ENCODE peak calls at places on chromosomes 2 and 18, in four cellular contexts. One of them, this sample, is unnamed.

GRCh38 chr18:47594621-47595086 is 335.8 kb downstream of the SMAD2 start:
- DNase-seq in H1: no peak
- DNase-seq in K562: no peak
- DNase-seq in GM12892: no peak
- DNase-seq in this sample: no peak

GRCh38 chr2:33292981-33293586 is 183.4 kb upstream of the RASGRP3 start:
- DNase-seq in H1: no peak
- DNase-seq in GM12892: no peak
- DNase-seq in K562: no peak
- DNase-seq in this sample: no peak

GRCh38 chr2:217784996-217785543 is 217.7 kb downstream of the TNS1 start:
- DNase-seq in K562: no peak
- DNase-seq in H1: no peak
- DNase-seq in GM12892: no peak
- DNase-seq in this sample: no peak

GRCh38 chr2:215522237-215522636 is 86.4 kb upstream of the FN1 start:
- DNase-seq in K562: no peak
- DNase-seq in H1: no peak
- DNase-seq in GM12892: no peak
- DNase-seq in this sample: no peak

GRCh38 chr2:53949457-53949856 is 21.3 kb downstream of the PSME4 start:
- DNase-seq in H1: no peak
- DNase-seq in GM12892: no peak
- DNase-seq in K562: no peak
- DNase-seq in this sample: no peak

GRCh38 chr2:203706403-203706802 is at the start of gene CD28:
- DNase-seq in GM12892: peak; percentile 57
- DNase-seq in K562: no peak
- DNase-seq in H1: no peak
- DNase-seq in this sample: peak; percentile 48

GRCh38 chr18:79903071-79903635 is 48.3 kb downstream of the SLC66A2 start:
- DNase-seq in H1: peak; percentile 36
- DNase-seq in K562: no peak
- DNase-seq in GM12892: no peak
- DNase-seq in this sample: peak; percentile 12

GRCh38 chr2:9004338-9005204 is 1.1 kb upstream of the MBOAT2 start:
- DNase-seq in GM12892: no peak
- DNase-seq in K562: peak; percentile 39
- DNase-seq in H1: no peak
- DNase-seq in this sample: no peak

GRCh38 chr18:47919916-47920315 is 10.5 kb downstream of the SMAD2 start:
- DNase-seq in H1: no peak
- DNase-seq in GM12892: no peak
- DNase-seq in K562: no peak
- DNase-seq in this sample: no peak

GRCh38 chr2:54634012-54634411 is 89.5 kb upstream of the EML6 start:
- DNase-seq in GM12892: no peak
- DNase-seq in K562: no peak
- DNase-seq in H1: no peak
- DNase-seq in this sample: no peak

GRCh38 chr2:224598669-224599068 is 13.5 kb upstream of the CUL3 start:
- DNase-seq in K562: no peak
- DNase-seq in H1: no peak
- DNase-seq in GM12892: no peak
- DNase-seq in this sample: no peak

GRCh38 chr2:65388051-65388531 is 44.3 kb downstream of the SPRED2 start:
- DNase-seq in H1: no peak
- DNase-seq in K562: no peak
- DNase-seq in GM12892: no peak
- DNase-seq in this sample: peak; percentile 40

GRCh38 chr2:201254331-201254730 is 6.0 kb upstream of the CASP8 start:
- DNase-seq in GM12892: no peak
- DNase-seq in K562: no peak
- DNase-seq in H1: peak; percentile 51
- DNase-seq in this sample: no peak

GRCh38 chr2:154700142-154700541 is 1.6 kb downstream of the KCNJ3 start:
- DNase-seq in H1: no peak
- DNase-seq in K562: no peak
- DNase-seq in GM12892: no peak
- DNase-seq in this sample: no peak

GRCh38 chr2:36394804-36395203 is 39.2 kb downstream of the CRIM1 start:
- DNase-seq in H1: no peak
- DNase-seq in GM12892: no peak
- DNase-seq in K562: no peak
- DNase-seq in this sample: no peak

GRCh38 chr2:144099746-144100438 is 420.0 kb downstream of the ZEB2 start:
- DNase-seq in GM12892: no peak
- DNase-seq in H1: no peak
- DNase-seq in K562: no peak
- DNase-seq in this sample: no peak

GRCh38 chr2:234593636-234594035 is 96.8 kb upstream of the ARL4C start:
- DNase-seq in H1: no peak
- DNase-seq in GM12892: no peak
- DNase-seq in K562: no peak
- DNase-seq in this sample: no peak

GRCh38 chr2:29059612-29060011 is 14.7 kb downstream of the PCARE start:
- DNase-seq in K562: no peak
- DNase-seq in GM12892: no peak
- DNase-seq in H1: no peak
- DNase-seq in this sample: no peak

GRCh38 chr2:161165811-161166210 is 5.6 kb downstream of the TANK start:
- DNase-seq in K562: no peak
- DNase-seq in GM12892: no peak
- DNase-seq in H1: no peak
- DNase-seq in this sample: no peak

GRCh38 chr2:233059797-233060499 is at the start of gene INPP5D:
- DNase-seq in GM12892: peak; percentile 77
- DNase-seq in K562: no peak
- DNase-seq in H1: no peak
- DNase-seq in this sample: peak; percentile 75

GRCh38 chr2:185689906-185690539 is 48.6 kb upstream of the FSIP2 start:
- DNase-seq in GM12892: no peak
- DNase-seq in H1: no peak
- DNase-seq in K562: no peak
- DNase-seq in this sample: no peak

GRCh38 chr2:85907671-85908157 is 18.9 kb upstream of the ST3GAL5 start:
- DNase-seq in K562: peak; percentile 30
- DNase-seq in GM12892: no peak
- DNase-seq in H1: no peak
- DNase-seq in this sample: no peak

GRCh38 chr2:207236156-207236935 is 70.6 kb upstream of the KLF7 start:
- DNase-seq in GM12892: no peak
- DNase-seq in H1: no peak
- DNase-seq in K562: no peak
- DNase-seq in this sample: no peak

GRCh38 chr18:8516391-8517250 is 92.6 kb upstream of the RAB12 start:
- DNase-seq in GM12892: no peak
- DNase-seq in H1: peak; percentile 33
- DNase-seq in K562: no peak
- DNase-seq in this sample: no peak

GRCh38 chr18:39414009-39414700 is 1848.6 kb upstream of the CELF4 start:
- DNase-seq in GM12892: no peak
- DNase-seq in H1: no peak
- DNase-seq in K562: no peak
- DNase-seq in this sample: no peak

GRCh38 chr2:215280326-215280725 is 31.5 kb upstream of the ATIC start:
- DNase-seq in GM12892: no peak
- DNase-seq in K562: no peak
- DNase-seq in H1: no peak
- DNase-seq in this sample: no peak

GRCh38 chr2:240390091-240391073 is 45.1 kb upstream of the GPC1 start:
- DNase-seq in K562: no peak
- DNase-seq in H1: no peak
- DNase-seq in GM12892: no peak
- DNase-seq in this sample: no peak

GRCh38 chr2:29489568-29489967 is 374.4 kb downstream of the CLIP4 start:
- DNase-seq in K562: no peak
- DNase-seq in H1: no peak
- DNase-seq in GM12892: no peak
- DNase-seq in this sample: no peak

GRCh38 chr2:171447675-171448074 is 13.6 kb downstream of the DCAF17 start:
- DNase-seq in GM12892: no peak
- DNase-seq in H1: no peak
- DNase-seq in K562: no peak
- DNase-seq in this sample: no peak

GRCh38 chr2:100882645-100883613 is 63.0 kb downstream of the NPAS2 start:
- DNase-seq in H1: no peak
- DNase-seq in GM12892: no peak
- DNase-seq in K562: no peak
- DNase-seq in this sample: no peak

GRCh38 chr2:236498369-236498768 is 71.3 kb upstream of the ACKR3 start:
- DNase-seq in H1: no peak
- DNase-seq in GM12892: no peak
- DNase-seq in K562: no peak
- DNase-seq in this sample: no peak

GRCh38 chr18:33495278-33495677 is 54.8 kb upstream of the CCDC178 start:
- DNase-seq in H1: no peak
- DNase-seq in GM12892: no peak
- DNase-seq in K562: peak; percentile 27
- DNase-seq in this sample: no peak

GRCh38 chr2:80591233-80591632 is 286.7 kb upstream of the LRRTM1 start:
- DNase-seq in H1: no peak
- DNase-seq in GM12892: no peak
- DNase-seq in K562: no peak
- DNase-seq in this sample: no peak

GRCh38 chr2:223069465-223069864 is 17.5 kb downstream of the KCNE4 start:
- DNase-seq in GM12892: no peak
- DNase-seq in K562: no peak
- DNase-seq in H1: no peak
- DNase-seq in this sample: no peak

GRCh38 chr18:31954349-31954748 is 11.4 kb upstream of the TRAPPC8 start:
- DNase-seq in K562: no peak
- DNase-seq in H1: no peak
- DNase-seq in GM12892: no peak
- DNase-seq in this sample: no peak

GRCh38 chr18:49755489-49755888 is 57.8 kb downstream of the ACAA2 start:
- DNase-seq in K562: no peak
- DNase-seq in GM12892: no peak
- DNase-seq in H1: no peak
- DNase-seq in this sample: no peak

GRCh38 chr18:49757513-49758262 is 55.6 kb downstream of the ACAA2 start:
- DNase-seq in H1: peak; percentile 63
- DNase-seq in GM12892: peak; percentile 32
- DNase-seq in K562: peak; percentile 82
- DNase-seq in this sample: no peak

GRCh38 chr18:49756135-49756534 is 57.2 kb downstream of the ACAA2 start:
- DNase-seq in GM12892: no peak
- DNase-seq in K562: no peak
- DNase-seq in H1: no peak
- DNase-seq in this sample: no peak

GRCh38 chr18:49756671-49757362 is 56.5 kb downstream of the ACAA2 start:
- DNase-seq in H1: no peak
- DNase-seq in K562: no peak
- DNase-seq in GM12892: no peak
- DNase-seq in this sample: no peak

GRCh38 chr18:49758263-49758610 is 55.1 kb downstream of the ACAA2 start:
- DNase-seq in H1: no peak
- DNase-seq in GM12892: no peak
- DNase-seq in K562: no peak
- DNase-seq in this sample: no peak
- TF ChIP-seq TAF1 in H1: no peak
- TF ChIP-seq TAF1 in GM12892: no peak
- TF ChIP-seq TAF1 in K562: no peak
- TF ChIP-seq TAF1 in this sample: no peak

GRCh38 chr2:139805378-139805777 is 1025.2 kb upstream of the NXPH2 start:
- DNase-seq in GM12892: no peak
- DNase-seq in K562: no peak
- DNase-seq in H1: no peak
- DNase-seq in this sample: no peak
- TF ChIP-seq POLR2AphosphoS5 in GM12892: no peak
- TF ChIP-seq POLR2AphosphoS5 in K562: no peak
- TF ChIP-seq POLR2AphosphoS5 in H1: no peak
- TF ChIP-seq POLR2AphosphoS5 in this sample: no peak

GRCh38 chr2:226387499-226387942 is 412.1 kb downstream of the IRS1 start:
- DNase-seq in H1: no peak
- DNase-seq in GM12892: no peak
- DNase-seq in K562: no peak
- DNase-seq in this sample: no peak
- TF ChIP-seq TAF1 in H1: no peak
- TF ChIP-seq TAF1 in GM12892: no peak
- TF ChIP-seq TAF1 in K562: no peak
- TF ChIP-seq TAF1 in this sample: no peak

GRCh38 chr18:13464432-13465125 is 246.0 kb downstream of the LDLRAD4 start:
- DNase-seq in K562: peak; percentile 25
- DNase-seq in H1: no peak
- DNase-seq in GM12892: peak; percentile 50
- DNase-seq in this sample: peak; percentile 64
- TF ChIP-seq POLR2AphosphoS5 in K562: no peak
- TF ChIP-seq POLR2AphosphoS5 in H1: no peak
- TF ChIP-seq POLR2AphosphoS5 in GM12892: peak; percentile 54
- TF ChIP-seq POLR2AphosphoS5 in this sample: peak; percentile 57

GRCh38 chr2:177315303-177315887 is 50.9 kb upstream of the NFE2L2 start:
- DNase-seq in H1: no peak
- DNase-seq in GM12892: no peak
- DNase-seq in K562: no peak
- DNase-seq in this sample: no peak

GRCh38 chr2:177318613-177319012 is 54.1 kb upstream of the NFE2L2 start:
- DNase-seq in H1: no peak
- DNase-seq in GM12892: no peak
- DNase-seq in K562: no peak
- DNase-seq in this sample: no peak

GRCh38 chr2:177317443-177317842 is 52.9 kb upstream of the NFE2L2 start:
- DNase-seq in GM12892: no peak
- DNase-seq in K562: no peak
- DNase-seq in H1: no peak
- DNase-seq in this sample: no peak

GRCh38 chr2:177316756-177317155 is 52.2 kb upstream of the NFE2L2 start:
- DNase-seq in GM12892: no peak
- DNase-seq in K562: no peak
- DNase-seq in H1: no peak
- DNase-seq in this sample: no peak

GRCh38 chr2:177317857-177318256 is 53.3 kb upstream of the NFE2L2 start:
- DNase-seq in H1: no peak
- DNase-seq in GM12892: no peak
- DNase-seq in K562: no peak
- DNase-seq in this sample: no peak
- TF ChIP-seq TAF1 in H1: no peak
- TF ChIP-seq TAF1 in GM12892: no peak
- TF ChIP-seq TAF1 in K562: no peak
- TF ChIP-seq TAF1 in this sample: no peak